ENCODE peak calls at places on chromosome 21, in eight cellular contexts. E is IMR-90, L is nephron progenitor cell, O is heart right ventricle, Z is GM12865, B is brain microvascular endothelial cell, R is thoracic aorta, H is neural progenitor cell. J is an unnamed sample.

GRCh38 chr21:26909972-26910371 is 56.9 kb downstream of the ADAMTS5 start:
- DNase-seq in E (no peak), L (peak), O (no peak), Z (no peak), B (peak), R (no peak), H (peak), J (no peak)

GRCh38 chr21:42562258-42562657 is 48.6 kb downstream of the SLC37A1 start:
- DNase-seq in E (no peak), L (no peak), O (no peak), Z (no peak), B (no peak), R (no peak), H (no peak), J (no peak)

GRCh38 chr21:17472167-17472566 is 40.7 kb upstream of the CXADR start:
- DNase-seq in E (no peak), L (no peak), O (no peak), Z (no peak), B (no peak), R (no peak), H (no peak), J (no peak)

GRCh38 chr21:21001591-21002100 is 3.4 kb downstream of the NCAM2 start:
- DNase-seq in E (no peak), L (no peak), O (no peak), Z (no peak), B (no peak), R (no peak), H (no peak), J (no peak)

GRCh38 chr21:27201197-27201596 is 234.3 kb upstream of the ADAMTS5 start:
- DNase-seq in E (peak), L (no peak), O (no peak), Z (no peak), B (peak), R (no peak), H (no peak), J (no peak)

GRCh38 chr21:44087426-44088400 is 19.5 kb upstream of the PWP2 start:
- DNase-seq in E (no peak), L (no peak), O (no peak), Z (no peak), B (no peak), R (no peak), H (no peak), J (no peak)

GRCh38 chr21:33299181-33299752 is 25.5 kb upstream of the IFNAR1 start:
- DNase-seq in E (no peak), L (no peak), O (no peak), Z (peak), B (no peak), R (no peak), H (no peak), J (no peak)

GRCh38 chr21:25342811-25343210 is 264.5 kb downstream of the MRPL39 start:
- DNase-seq in E (peak), L (no peak), O (no peak), Z (no peak), B (no peak), R (no peak), H (no peak), J (no peak)

GRCh38 chr21:32934829-32935228 is 90.9 kb upstream of the OLIG2 start:
- DNase-seq in E (no peak), L (no peak), O (no peak), Z (no peak), B (no peak), R (no peak), H (no peak), J (no peak)

GRCh38 chr21:25421327-25422028 is 185.8 kb downstream of the MRPL39 start:
- DNase-seq in E (peak), L (peak), O (no peak), Z (peak), B (peak), R (no peak), H (peak), J (peak)

GRCh38 chr21:46208761-46209721 is 19.5 kb downstream of the LSS start:
- DNase-seq in E (no peak), L (no peak), O (no peak), Z (no peak), B (no peak), R (no peak), H (no peak), J (no peak)

GRCh38 chr21:46151989-46152938 is 3.1 kb downstream of the FTCD start:
- DNase-seq in E (no peak), L (no peak), O (no peak), Z (no peak), B (no peak), R (no peak), H (no peak), J (no peak)

GRCh38 chr21:46157396-46157986 is 2.1 kb upstream of the FTCD start:
- DNase-seq in E (no peak), L (no peak), O (no peak), Z (no peak), B (no peak), R (no peak), H (no peak), J (no peak)

GRCh38 chr21:28632718-28633408 is 359.8 kb downstream of the LTN1 start:
- DNase-seq in E (peak), L (no peak), O (no peak), Z (no peak), B (peak), R (no peak), H (peak), J (no peak)

GRCh38 chr21:27408826-27409225 is 441.9 kb upstream of the ADAMTS5 start:
- DNase-seq in E (no peak), L (no peak), O (no peak), Z (no peak), B (no peak), R (no peak), H (no peak), J (no peak)

GRCh38 chr21:42556476-42556875 is 42.8 kb downstream of the SLC37A1 start:
- DNase-seq in E (no peak), L (no peak), O (no peak), Z (no peak), B (no peak), R (no peak), H (no peak), J (no peak)

GRCh38 chr21:42942244-42942643 is 16.8 kb upstream of the ERVH48-1 start:
- DNase-seq in E (no peak), L (no peak), O (no peak), Z (no peak), B (no peak), R (no peak), H (no peak), J (no peak)

GRCh38 chr21:44519346-44520325 is 20.4 kb downstream of the KRTAP10-1 start:
- DNase-seq in E (no peak), L (no peak), O (peak), Z (no peak), B (no peak), R (no peak), H (no peak), J (no peak)

GRCh38 chr21:28761709-28762356 is 230.8 kb downstream of the LTN1 start:
- DNase-seq in E (peak), L (no peak), O (no peak), Z (no peak), B (no peak), R (no peak), H (no peak), J (no peak)

GRCh38 chr21:44375281-44375651 is 21.8 kb downstream of the TRPM2 start:
- DNase-seq in E (no peak), L (no peak), O (no peak), Z (peak), B (no peak), R (no peak), H (no peak), J (no peak)

GRCh38 chr21:46557469-46557868 is 47.4 kb downstream of the S100B start:
- DNase-seq in E (no peak), L (no peak), O (no peak), Z (no peak), B (no peak), R (no peak), H (no peak), J (no peak)

GRCh38 chr21:16532841-16533240 is 803.1 kb downstream of the USP25 start:
- DNase-seq in E (peak), L (no peak), O (no peak), Z (no peak), B (no peak), R (no peak), H (no peak), J (no peak)

GRCh38 chr21:44592446-44593365 is at the start of gene KRTAP10-6:
- DNase-seq in E (no peak), L (no peak), O (peak), Z (no peak), B (no peak), R (no peak), H (no peak), J (no peak)

GRCh38 chr21:26850116-26850643 is 5.0 kb upstream of the ADAMTS1 start:
- DNase-seq in E (peak), L (no peak), O (no peak), Z (peak), B (no peak), R (no peak), H (peak), J (no peak)

GRCh38 chr21:35753308-35753707 is 307.0 kb downstream of the SETD4 start:
- DNase-seq in E (no peak), L (no peak), O (no peak), Z (no peak), B (no peak), R (no peak), H (peak), J (no peak)

GRCh38 chr21:25179116-25179515 is 428.2 kb downstream of the MRPL39 start:
- DNase-seq in E (peak), L (no peak), O (no peak), Z (no peak), B (no peak), R (no peak), H (no peak), J (no peak)

GRCh38 chr21:46078322-46078981 is 19.5 kb upstream of the COL6A2 start:
- DNase-seq in E (no peak), L (no peak), O (peak), Z (no peak), B (no peak), R (no peak), H (no peak), J (no peak)

GRCh38 chr21:42309753-42310213 is 5.4 kb downstream of the TFF3 start:
- DNase-seq in E (peak), L (peak), O (peak), Z (peak), B (peak), R (no peak), H (peak), J (no peak)

GRCh38 chr21:42232176-42232825 is 13.4 kb downstream of the ABCG1 start:
- DNase-seq in E (no peak), L (no peak), O (no peak), Z (peak), B (no peak), R (no peak), H (no peak), J (no peak)

GRCh38 chr21:44455524-44456206 is 355 bp downstream of the LRRC3 start:
- DNase-seq in E (no peak), L (peak), O (peak), Z (peak), B (no peak), R (no peak), H (peak), J (no peak)

DNA sequence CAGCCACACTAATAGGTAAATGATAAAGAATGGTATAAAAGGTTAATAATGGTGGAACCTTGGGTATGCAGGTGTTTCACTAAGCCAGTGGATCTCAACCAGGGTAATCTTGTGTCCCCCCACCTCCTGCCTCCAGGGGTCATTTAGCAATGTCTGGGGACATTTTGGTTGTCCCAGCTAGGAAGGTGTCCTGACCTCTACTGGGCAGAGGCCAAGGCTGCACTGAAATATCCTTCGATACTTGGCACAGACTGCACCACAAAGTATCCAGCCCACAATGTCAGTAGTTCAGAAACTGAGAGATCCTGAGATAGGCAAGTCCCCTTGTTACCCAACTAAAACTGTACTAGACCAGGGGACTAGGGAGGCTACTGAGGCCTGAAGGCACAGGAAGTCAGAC is 113.6 kb upstream of the TIAM1 start:
- DNase-seq in E (no peak), L (no peak), O (no peak), Z (no peak), B (no peak), R (no peak), H (peak), J (no peak)
- TF ChIP-seq CTCF in E (no peak), L (peak), O (peak), Z (no peak), B (peak), R (no peak), H (peak), J (no peak)

DNA sequence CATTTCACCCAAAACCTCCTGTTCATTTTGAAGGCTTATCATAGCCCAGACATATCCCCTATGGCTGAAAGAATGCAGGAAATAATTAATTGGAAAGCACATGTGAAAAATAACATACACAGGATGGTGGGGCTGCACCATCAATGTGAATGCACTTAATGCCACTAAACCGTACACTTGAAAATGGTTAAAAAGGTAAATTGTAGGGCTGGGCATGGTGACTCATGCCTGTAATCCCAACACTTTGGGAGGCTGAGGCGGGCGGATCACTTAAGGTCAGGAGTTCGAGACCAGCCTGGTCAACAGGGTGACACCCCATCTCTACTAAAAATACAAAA is 98.7 kb upstream of the BACE2 start:
- DNase-seq in E (no peak), L (no peak), O (no peak), Z (no peak), B (no peak), R (no peak), H (no peak), J (no peak)
- TF ChIP-seq CTCF in E (no peak), L (no peak), O (no peak), Z (no peak), B (no peak), R (no peak), H (no peak), J (no peak)

DNA sequence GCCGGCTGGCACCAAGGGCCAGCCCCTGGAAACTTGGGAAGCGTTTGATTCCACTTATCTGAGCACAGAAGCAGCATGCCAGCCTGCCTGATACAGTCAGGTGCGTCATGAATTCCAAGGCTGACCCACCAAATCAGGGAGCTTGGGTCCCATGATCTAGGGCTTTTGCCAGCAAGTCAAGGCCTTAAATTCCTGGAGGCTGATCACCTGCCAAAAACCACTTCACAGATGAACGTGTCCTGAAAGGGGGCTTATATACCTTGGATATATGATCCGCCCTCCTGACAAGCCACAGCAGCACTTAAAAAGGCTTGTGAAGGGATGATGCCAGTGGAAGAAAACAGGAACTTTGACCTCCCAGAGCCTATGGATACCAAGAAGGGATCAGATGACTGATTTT is 24.0 kb upstream of the CLIC6 start:
- DNase-seq in E (no peak), L (no peak), O (no peak), Z (no peak), B (no peak), R (no peak), H (no peak), J (no peak)
- TF ChIP-seq CTCF in E (no peak), L (no peak), O (no peak), Z (no peak), B (no peak), R (no peak), H (no peak), J (no peak)

DNA sequence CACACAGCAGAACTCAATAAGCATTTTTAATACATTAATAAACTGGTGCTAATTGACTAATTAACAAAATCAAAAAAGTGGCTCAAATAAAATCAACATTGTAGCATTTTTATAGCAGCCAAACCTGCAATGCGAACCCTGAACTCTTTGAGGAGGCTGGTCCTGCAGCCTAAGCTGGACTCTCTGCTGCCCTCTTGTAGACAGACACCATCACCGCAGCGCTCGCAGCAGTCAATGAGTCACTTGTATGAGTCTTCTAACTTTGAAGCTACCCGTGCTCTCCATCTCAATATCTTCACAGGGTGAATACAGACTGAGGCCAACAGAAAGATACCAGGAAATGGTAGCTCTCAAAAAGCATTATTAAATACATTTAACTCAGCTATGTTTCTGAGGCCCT is 9.7 kb upstream of the KRTAP7-1 start:
- DNase-seq in E (no peak), L (peak), O (no peak), Z (peak), B (peak), R (no peak), H (peak), J (no peak)
- TF ChIP-seq CTCF in E (no peak), L (peak), O (peak), Z (peak), B (peak), R (no peak), H (peak), J (no peak)

GRCh38 chr21:14722841-14723483 is 176.8 kb upstream of the SAMSN1 start:
- DNase-seq in E (no peak), L (no peak), O (no peak), Z (no peak), B (no peak), R (no peak), H (no peak), J (no peak)
- TF ChIP-seq CTCF in E (no peak), L (no peak), O (no peak), Z (no peak), B (no peak), R (no peak), H (no peak), J (no peak)

GRCh38 chr21:19507682-19508260 is 1104.2 kb upstream of the TMPRSS15 start:
- DNase-seq in E (no peak), L (no peak), O (no peak), Z (peak), B (no peak), R (no peak), H (peak), J (no peak)
- TF ChIP-seq CTCF in E (no peak), L (peak), O (no peak), Z (no peak), B (peak), R (no peak), H (peak), J (no peak)

J was measured in AG09319.